ENCODE peak calls at places on chromosomes 5 and 9, in six cellular contexts. V is trophoblast cell, I is heart left ventricle, T is lower lobe of right lung, S is endothelial cell of umbilical vein, G is HCT116. H is an unnamed sample. For H3K4me1, the result is how much of the 10 kb centered on the place peaks cover.

GRCh38 chr5:154115314-154115713 is 75.2 kb upstream of the GALNT10 start:
- DNase-seq in V (no peak), I (no peak), T (no peak), S (no peak), G (no peak), H (no peak)

GRCh38 chr9:92589918-92590317 is 54.1 kb upstream of the ECM2 start:
- DNase-seq in V (no peak), I (no peak), T (no peak), S (no peak), G (no peak), H (no peak)

GRCh38 chr5:79837707-79838620 is 148.3 kb downstream of the CMYA5 start:
- DNase-seq in V (no peak), I (no peak), T (no peak), S (no peak), G (no peak), H (no peak)

GRCh38 chr5:82885657-82886389 is 191.4 kb downstream of the TMEM167A start:
- DNase-seq in V (no peak), I (no peak), T (no peak), S (no peak), G (no peak), H (no peak)

GRCh38 chr9:111356567-111357244 is 26.7 kb upstream of the OR2K2 start:
- DNase-seq in V (no peak), I (no peak), T (no peak), S (peak), G (peak), H (no peak)

GRCh38 chr9:126861707-126862460 is 1.4 kb downstream of the ZBTB34 start:
- DNase-seq in V (no peak), I (no peak), T (peak), S (peak), G (no peak), H (no peak)

GRCh38 chr9:27933210-27934062 is 360.2 kb upstream of the C9orf72 start:
- DNase-seq in V (no peak), I (no peak), T (no peak), S (no peak), G (no peak), H (no peak)

GRCh38 chr5:144386315-144386714 is 215.6 kb downstream of the KCTD16 start:
- DNase-seq in V (no peak), I (no peak), T (no peak), S (no peak), G (no peak), H (no peak)

GRCh38 chr5:142202282-142202681 is 93.7 kb downstream of the NDFIP1 start:
- DNase-seq in V (no peak), I (no peak), T (no peak), S (peak), G (no peak), H (no peak)

GRCh38 chr9:96612105-96612965 is 7.3 kb downstream of the CDC14B start:
- DNase-seq in V (no peak), I (peak), T (no peak), S (no peak), G (no peak), H (no peak)

GRCh38 chr5:150263801-150264621 is 25.6 kb downstream of the CAMK2A start:
- DNase-seq in V (no peak), I (peak), T (no peak), S (peak), G (peak), H (no peak)

GRCh38 chr9:70601000-70601929 is 186.8 kb upstream of the KLF9 start:
- DNase-seq in V (no peak), I (peak), T (peak), S (peak), G (no peak), H (no peak)

GRCh38 chr9:133333011-133333410 is 3.0 kb downstream of the SURF6 start:
- DNase-seq in V (no peak), I (no peak), T (no peak), S (no peak), G (no peak), H (no peak)

GRCh38 chr5:109865636-109866035 is 175.9 kb downstream of the MAN2A1 start:
- DNase-seq in V (peak), I (no peak), T (no peak), S (peak), G (no peak), H (no peak)

GRCh38 chr9:9552665-9553064 is 1060.1 kb downstream of the PTPRD start:
- DNase-seq in V (no peak), I (no peak), T (no peak), S (no peak), G (no peak), H (no peak)

GRCh38 chr5:176904276-176904675 is 5.1 kb upstream of the HK3 start:
- DNase-seq in V (no peak), I (no peak), T (no peak), S (no peak), G (no peak), H (no peak)

GRCh38 chr5:100706796-100707195 is 171.6 kb downstream of the FAM174A start:
- DNase-seq in V (no peak), I (no peak), T (no peak), S (peak), G (no peak), H (no peak)

GRCh38 chr5:37810311-37810710 is 29.5 kb downstream of the GDNF start:
- DNase-seq in V (no peak), I (no peak), T (no peak), S (no peak), G (no peak), H (no peak)

GRCh38 chr5:43997647-43998251 is 391.5 kb downstream of the FGF10 start:
- DNase-seq in V (peak), I (no peak), T (no peak), S (no peak), G (no peak), H (no peak)

GRCh38 chr9:112194969-112195431 is 19.9 kb upstream of the SUSD1 start:
- DNase-seq in V (no peak), I (no peak), T (no peak), S (no peak), G (no peak), H (no peak)

GRCh38 chr9:91945277-91946074 is 4.6 kb downstream of the ROR2 start:
- DNase-seq in V (no peak), I (no peak), T (no peak), S (no peak), G (no peak), H (no peak)

GRCh38 chr9:26947736-26948135 is 694 bp upstream of the PLAA start:
- DNase-seq in V (no peak), I (no peak), T (no peak), S (no peak), G (no peak), H (no peak)

GRCh38 chr5:6572086-6572824 is 60.6 kb downstream of the NSUN2 start:
- DNase-seq in V (no peak), I (no peak), T (no peak), S (no peak), G (no peak), H (no peak)

GRCh38 chr5:54703568-54704255 is 186.2 kb downstream of the SNX18 start:
- DNase-seq in V (no peak), I (no peak), T (no peak), S (no peak), G (no peak), H (no peak)

GRCh38 chr5:88664630-88665029 is 218.4 kb downstream of the MEF2C start:
- DNase-seq in V (no peak), I (no peak), T (no peak), S (no peak), G (no peak), H (no peak)

GRCh38 chr9:127053057-127053821 is 69.2 kb downstream of the ANGPTL2 start:
- DNase-seq in V (no peak), I (peak), T (no peak), S (peak), G (no peak), H (no peak)

GRCh38 chr5:79901631-79902030 is 89.4 kb downstream of the MTX3 start:
- DNase-seq in V (no peak), I (no peak), T (no peak), S (no peak), G (no peak), H (no peak)

GRCh38 chr5:12248831-12249230 is 344.6 kb upstream of the CTNND2 start:
- DNase-seq in V (no peak), I (no peak), T (no peak), S (no peak), G (no peak), H (no peak)

GRCh38 chr9:18427691-18428090 is 46.3 kb upstream of the ADAMTSL1 start:
- DNase-seq in V (no peak), I (no peak), T (no peak), S (peak), G (no peak), H (no peak)

GRCh38 chr5:175288048-175288621 is 155.8 kb downstream of the DRD1 start:
- DNase-seq in V (peak), I (no peak), T (no peak), S (no peak), G (peak), H (no peak)

GRCh38 chr5:3598725-3599282 is 3.2 kb downstream of the IRX1 start:
- DNase-seq in V (no peak), I (no peak), T (no peak), S (no peak), G (no peak), H (no peak)

GRCh38 chr9:27192291-27192960 is 83.4 kb downstream of the TEK start:
- DNase-seq in V (no peak), I (no peak), T (no peak), S (peak), G (no peak), H (no peak)

GRCh38 chr5:96743805-96744559 is 63.8 kb downstream of the ERAP1 start:
- DNase-seq in V (no peak), I (no peak), T (no peak), S (no peak), G (no peak), H (no peak)

GRCh38 chr9:80292231-80292630 is 720.5 kb downstream of the TLE4 start:
- DNase-seq in V (no peak), I (no peak), T (no peak), S (no peak), G (no peak), H (no peak)

GRCh38 chr5:134570886-134571285 is 45.4 kb downstream of the JADE2 start:
- DNase-seq in V (no peak), I (no peak), T (no peak), S (no peak), G (no peak), H (no peak)

GRCh38 chr5:119470851-119471451 is 18.7 kb downstream of the HSD17B4 start:
- DNase-seq in V (no peak), I (no peak), T (no peak), S (peak), G (peak), H (no peak)

GRCh38 chr5:139268364-139269202 is 25.0 kb upstream of the MATR3 start:
- DNase-seq in V (no peak), I (no peak), T (no peak), S (no peak), G (no peak), H (no peak)

GRCh38 chr5:97085126-97085786 is 57.2 kb downstream of the LIX1 start:
- DNase-seq in V (no peak), I (no peak), T (no peak), S (no peak), G (no peak), H (no peak)

GRCh38 chr5:169219961-169220360 is 81.0 kb downstream of the SLIT3 start:
- DNase-seq in V (no peak), I (no peak), T (no peak), S (no peak), G (no peak), H (no peak)

GRCh38 chr5:169221519-169221918 is 79.4 kb downstream of the SLIT3 start:
- DNase-seq in V (no peak), I (no peak), T (no peak), S (no peak), G (no peak), H (no peak)

GRCh38 chr5:169218176-169218575 is 82.8 kb downstream of the SLIT3 start:
- DNase-seq in V (no peak), I (no peak), T (no peak), S (no peak), G (no peak), H (no peak)

GRCh38 chr5:169218862-169219261 is 82.1 kb downstream of the SLIT3 start:
- DNase-seq in V (no peak), I (no peak), T (no peak), S (no peak), G (no peak), H (no peak)

DNA sequence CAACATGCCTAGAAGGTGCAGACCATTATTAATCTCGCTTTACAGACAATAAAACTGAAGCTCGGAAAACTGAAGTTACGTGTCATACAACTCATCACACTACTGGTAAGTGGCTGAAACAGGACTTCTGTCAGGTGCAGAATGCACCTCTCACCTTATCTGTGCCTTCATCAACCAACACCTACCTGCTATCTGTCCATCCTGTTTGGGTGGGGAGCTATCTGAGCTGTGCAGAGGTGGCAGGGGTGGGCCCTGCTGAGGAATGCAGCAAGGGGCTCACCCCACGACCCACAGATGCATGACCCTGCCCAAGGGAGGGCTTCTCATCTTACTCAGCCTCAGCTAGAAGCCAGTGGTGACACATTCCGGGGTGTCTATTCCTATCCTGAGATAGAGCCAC is 81.6 kb downstream of the SLIT3 start:
- DNase-seq in V (no peak), I (no peak), T (no peak), S (no peak), G (no peak), H (no peak)
- H3K4me1 ChIP-seq in V (under half), I (under half), T (under half), S (under half), G (under half), H (under half)

DNA sequence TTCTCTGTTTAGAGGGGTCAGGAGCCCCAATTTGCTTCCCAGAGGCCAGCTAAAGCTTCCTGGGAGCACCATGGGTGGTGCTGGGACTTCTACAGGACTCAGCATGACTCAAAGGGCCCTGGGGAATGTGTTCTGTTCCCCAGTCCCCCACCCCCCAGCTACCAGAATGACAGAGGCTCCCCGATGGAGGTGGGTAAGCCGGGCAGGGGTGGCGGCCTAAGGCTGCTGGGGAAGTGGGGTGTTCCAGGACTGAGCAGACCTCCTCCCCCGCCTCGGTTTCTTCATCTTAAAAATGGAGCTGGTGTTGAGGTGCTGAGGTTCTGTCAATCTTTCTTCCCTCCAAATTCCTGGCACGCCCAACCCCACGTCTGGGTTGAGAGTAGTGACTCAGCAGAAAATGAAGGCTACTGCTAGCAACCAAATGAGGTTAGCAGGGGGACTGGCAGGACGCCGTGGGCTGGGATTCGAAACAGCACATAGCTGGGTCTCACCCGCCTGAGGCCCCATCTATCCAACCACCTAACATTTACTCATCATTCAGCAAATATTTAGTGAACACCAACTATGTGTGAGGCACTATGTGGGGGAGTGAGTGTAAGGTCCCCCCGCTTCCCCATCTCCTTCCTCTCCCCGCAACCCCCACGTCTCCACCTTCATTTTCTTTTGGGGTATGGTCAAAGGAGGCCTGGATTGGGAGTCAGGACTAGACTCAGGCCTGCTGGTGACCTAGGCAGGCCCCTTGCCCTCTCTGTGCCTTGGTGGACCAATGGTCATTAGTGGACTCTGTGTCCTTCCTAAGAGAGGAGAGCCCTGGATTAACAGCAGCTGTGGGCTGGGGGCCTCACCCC is 50.2 kb downstream of the C9orf50 start:
- DNase-seq in V (no peak), I (no peak), T (no peak), S (no peak), G (peak), H (no peak)
- H3K27ac ChIP-seq in V (peak), I (peak), T (peak), S (no peak), G (peak), H (no peak)

GRCh38 chr9:120778758-120779157 is 14.5 kb downstream of the FBXW2 start:
- DNase-seq in V (no peak), I (no peak), T (no peak), S (no peak), G (no peak), H (no peak)
- H3K4me3 ChIP-seq in V (no peak), I (no peak), T (no peak), S (no peak), G (no peak), H (no peak)

GRCh38 chr5:132264546-132265335 is 7.2 kb downstream of the PDLIM4 start:
- DNase-seq in V (no peak), I (no peak), T (no peak), S (no peak), G (no peak), H (no peak)
- H3K4me1 ChIP-seq in V (under half), I (under half), T (under half), S (half or more), G (half or more), H (under half)

GRCh38 chr5:136006164-136006563 is 22.6 kb upstream of the TGFBI start:
- DNase-seq in V (no peak), I (no peak), T (no peak), S (no peak), G (no peak), H (no peak)
- H3K27ac ChIP-seq in V (peak), I (no peak), T (no peak), S (no peak), G (no peak), H (no peak)

DNA sequence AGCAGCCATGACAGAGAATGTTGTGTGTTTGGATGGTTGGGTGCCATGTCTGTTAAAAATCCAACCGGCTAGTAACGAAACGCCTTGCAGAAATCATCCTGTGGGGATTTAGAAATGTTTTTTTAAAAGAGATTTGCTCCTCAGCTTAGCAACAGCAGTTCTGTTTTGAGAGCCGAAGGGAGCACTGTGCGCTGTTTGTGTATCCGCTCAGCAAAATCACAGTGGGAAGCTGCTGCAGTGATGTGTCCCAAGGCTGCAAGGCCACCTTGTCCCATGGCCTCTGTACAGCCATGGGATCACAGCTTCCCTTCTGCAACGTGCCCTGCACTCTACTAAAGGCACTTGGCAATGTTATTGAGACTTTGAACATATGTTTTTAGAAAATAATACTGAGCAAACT is 40.9 kb downstream of the TRIO start:
- DNase-seq in V (no peak), I (no peak), T (no peak), S (no peak), G (no peak), H (no peak)
- H3K4me3 ChIP-seq in V (no peak), I (no peak), T (no peak), S (no peak), G (no peak), H (no peak)

DNA sequence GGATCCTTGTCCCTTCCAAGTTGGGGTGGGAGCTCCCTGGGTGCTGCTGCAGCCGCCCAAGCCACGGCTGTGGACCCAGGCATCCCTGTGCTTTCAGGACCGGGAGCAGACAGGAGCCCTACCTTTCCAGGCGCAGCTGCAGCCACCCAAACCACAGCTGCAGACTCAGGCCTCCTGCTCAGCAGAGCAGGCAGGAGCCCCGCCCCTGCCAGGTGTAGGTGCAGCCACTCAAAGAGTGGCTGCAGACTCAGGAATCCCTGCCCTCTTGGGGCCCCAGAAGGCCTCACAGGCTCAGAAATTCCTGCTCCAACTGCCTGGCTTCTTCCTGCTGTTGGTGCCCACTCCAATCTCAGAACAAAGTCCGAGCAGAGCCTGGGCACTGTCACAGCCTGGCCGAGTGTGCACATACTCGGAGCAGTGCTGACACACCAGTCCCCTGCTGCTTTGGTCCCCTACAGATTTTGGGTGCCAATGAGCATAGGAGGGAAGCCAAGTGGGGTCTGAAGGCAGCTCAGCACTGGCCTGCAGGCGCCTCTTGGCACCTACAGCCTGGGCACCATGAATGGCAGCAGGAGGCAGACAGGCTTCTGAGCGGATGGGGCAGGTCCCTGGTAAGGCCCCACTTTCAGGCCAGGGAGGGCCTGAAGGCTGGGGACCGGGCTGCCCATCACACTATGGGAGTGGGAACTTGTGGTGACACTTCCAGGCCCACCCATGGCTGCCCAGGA is 6.0 kb upstream of the TESK1 start:
- DNase-seq in V (no peak), I (no peak), T (peak), S (no peak), G (no peak), H (no peak)
- H3K4me1 ChIP-seq in V (under half), I (under half), T (under half), S (under half), G (under half), H (under half)

DNA sequence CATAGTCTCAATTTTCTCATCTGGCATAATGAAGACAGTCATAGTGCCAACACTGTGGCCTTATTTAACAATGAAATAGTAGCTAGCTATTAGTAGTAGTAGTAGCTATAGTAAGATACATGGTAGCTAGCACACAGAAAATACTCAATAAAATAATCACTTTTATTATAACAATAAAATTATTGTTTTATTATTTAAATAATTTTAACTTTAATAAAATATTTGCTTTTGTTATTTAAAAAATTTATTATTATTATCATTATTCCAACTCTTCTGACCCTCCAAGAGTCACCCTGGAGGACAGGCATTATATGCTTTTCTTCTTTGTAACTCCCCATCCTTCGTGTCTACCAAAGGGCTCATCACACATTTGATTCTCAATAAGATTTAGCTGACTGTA is 252.1 kb downstream of the TRIM32 start:
- DNase-seq in V (no peak), I (no peak), T (no peak), S (no peak), G (no peak), H (no peak)
- H3K27ac ChIP-seq in V (no peak), I (no peak), T (no peak), S (no peak), G (no peak), H (no peak)

H was measured in iPS DF 6.9.